ENCODE peak calls at places on chromosomes 1 and 21, in four cellular contexts. U, D, M and X are unnamed samples.
A peak's percentile ranks its signal among the peaks of the same experiment; 100 is the strongest.

GRCh38 chr1:110630770-110631663 is 24.9 kb upstream of the KCNA2 start:
- DNase-seq in U (peak; percentile 92), D (peak; percentile 88), M (peak; percentile 80), X (peak; percentile 58)

GRCh38 chr1:41626146-41626545 is 141.7 kb upstream of the EDN2 start:
- DNase-seq in U (no peak), D (peak; percentile 21), M (no peak), X (peak; percentile 62)

GRCh38 chr1:170929835-170930554 is 5.3 kb upstream of the MROH9 start:
- DNase-seq in U (peak; percentile 74), D (peak; percentile 51), M (peak; percentile 63), X (peak; percentile 45)

GRCh38 chr21:31489014-31489413 is 145.0 kb upstream of the TIAM1 start:
- DNase-seq in U (no peak), D (no peak), M (no peak), X (no peak)

GRCh38 chr1:183159960-183160359 is 26.1 kb upstream of the LAMC2 start:
- DNase-seq in U (no peak), D (no peak), M (peak; percentile 89), X (peak; percentile 99)

GRCh38 chr1:95197616-95198252 is 36.3 kb upstream of the RWDD3 start:
- DNase-seq in U (no peak), D (no peak), M (no peak), X (no peak)

GRCh38 chr1:171788696-171789095 is 7.2 kb downstream of the METTL13 start:
- DNase-seq in U (no peak), D (no peak), M (no peak), X (no peak)

GRCh38 chr1:207519505-207520399 is 23.8 kb downstream of the CR1 start:
- DNase-seq in U (peak; percentile 6), D (no peak), M (no peak), X (no peak)

GRCh38 chr21:46316708-46317324 is 6.9 kb downstream of the C21orf58 start:
- DNase-seq in U (no peak), D (no peak), M (no peak), X (no peak)

GRCh38 chr1:203915811-203916210 is 54.4 kb downstream of the SNRPE start:
- DNase-seq in U (no peak), D (no peak), M (no peak), X (no peak)

GRCh38 chr1:41672641-41673313 is 188.3 kb upstream of the EDN2 start:
- DNase-seq in U (no peak), D (no peak), M (no peak), X (no peak)

GRCh38 chr1:14300991-14301703 is 297.3 kb upstream of the KAZN start:
- DNase-seq in U (no peak), D (no peak), M (peak; percentile 60), X (no peak)

GRCh38 chr1:110062612-110063011 is 7.9 kb downstream of the ALX3 start:
- DNase-seq in U (no peak), D (no peak), M (no peak), X (no peak)

GRCh38 chr1:213148905-213149304 is 97.9 kb downstream of the RPS6KC1 start:
- DNase-seq in U (no peak), D (no peak), M (no peak), X (no peak)

GRCh38 chr1:13549521-13549920 is 34.1 kb upstream of the PDPN start:
- DNase-seq in U (peak; percentile 29), D (no peak), M (no peak), X (no peak)

GRCh38 chr1:172870901-172871606 is 179.7 kb downstream of the TNFSF18 start:
- DNase-seq in U (no peak), D (no peak), M (peak; percentile 38), X (no peak)

GRCh38 chr1:231423648-231424047 is 1.6 kb upstream of the EGLN1 start:
- DNase-seq in U (no peak), D (no peak), M (peak; percentile 34), X (no peak)

GRCh38 chr1:175158133-175158532 is 34.4 kb downstream of the KIAA0040 start:
- DNase-seq in U (peak; percentile 30), D (no peak), M (no peak), X (no peak)

GRCh38 chr1:205091043-205091740 is 6.9 kb upstream of the TMEM81 start:
- DNase-seq in U (no peak), D (no peak), M (no peak), X (no peak)

GRCh38 chr1:30659702-30660101 is 63.7 kb downstream of the MATN1 start:
- DNase-seq in U (no peak), D (no peak), M (no peak), X (no peak)

GRCh38 chr1:91308544-91308943 is 96.1 kb downstream of the HFM1 start:
- DNase-seq in U (no peak), D (no peak), M (no peak), X (no peak)

GRCh38 chr1:99849413-99849743 is 783 bp upstream of the AGL start:
- DNase-seq in U (no peak), D (no peak), M (peak; percentile 16), X (no peak)

GRCh38 chr1:2978691-2979190 is 42.5 kb upstream of the ACTRT2 start:
- DNase-seq in U (no peak), D (no peak), M (peak; percentile 1), X (no peak)

GRCh38 chr1:232538224-232538942 is 91.5 kb downstream of the SIPA1L2 start:
- DNase-seq in U (peak; percentile 79), D (peak; percentile 74), M (peak; percentile 25), X (peak; percentile 63)

GRCh38 chr1:156923565-156924477 is 3.4 kb downstream of the LRRC71 start:
- DNase-seq in U (peak; percentile 57), D (peak; percentile 48), M (no peak), X (no peak)

GRCh38 chr1:156924478-156925153 is 4.2 kb downstream of the LRRC71 start:
- DNase-seq in U (peak; percentile 63), D (peak; percentile 55), M (no peak), X (no peak)

GRCh38 chr1:156926175-156926574 is 5.7 kb downstream of the LRRC71 start:
- DNase-seq in U (no peak), D (no peak), M (peak; percentile 40), X (peak; percentile 88)

GRCh38 chr1:156927215-156928042 is 7.0 kb downstream of the LRRC71 start:
- DNase-seq in U (peak; percentile 97), D (peak; percentile 90), M (peak; percentile 88), X (peak; percentile 68)

DNA sequence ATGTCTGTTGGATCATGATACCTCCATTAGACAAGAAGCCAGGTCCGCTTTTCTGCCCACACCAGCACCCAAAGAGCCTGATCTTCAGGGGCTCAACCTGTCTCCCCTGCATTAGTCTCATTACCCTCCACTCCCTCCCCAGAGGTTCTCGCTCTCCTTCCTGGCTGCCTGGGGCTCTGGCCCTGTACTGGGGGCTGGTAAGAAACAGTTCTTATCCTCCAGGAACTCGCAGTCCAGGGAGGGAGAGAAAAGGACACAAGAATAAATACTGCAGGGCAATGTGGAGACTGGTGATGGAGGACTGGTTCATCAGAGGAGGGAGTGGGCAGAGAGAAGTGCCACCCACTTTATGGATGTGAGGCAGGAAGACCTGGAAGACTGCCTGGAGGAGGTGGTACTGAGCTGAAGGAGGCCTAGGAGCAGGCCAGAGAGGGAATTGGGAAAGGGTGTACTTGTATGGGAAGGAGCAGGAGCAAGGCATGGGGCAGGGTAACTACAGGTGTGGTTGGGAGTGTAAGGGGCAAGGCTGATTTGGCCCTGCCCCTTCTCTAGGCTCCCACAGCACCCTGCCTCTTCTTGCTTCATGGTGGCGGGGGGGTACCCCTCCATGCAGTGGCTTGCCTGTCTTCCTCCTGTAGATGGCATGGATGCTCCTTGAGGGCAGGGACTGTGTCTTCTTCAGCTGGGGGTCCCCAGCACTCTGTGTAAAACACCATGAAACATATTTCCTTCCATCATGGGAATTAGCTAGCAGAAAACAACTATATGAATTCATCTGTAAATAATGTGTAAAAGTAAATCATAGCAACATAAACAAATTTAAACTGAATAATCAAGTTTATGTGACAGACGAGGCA is 5.0 kb downstream of the LRRC71 start:
- DNase-seq in U (no peak), D (no peak), M (no peak), X (no peak)
- H3K27me3 ChIP-seq in U (peaks cover 100% of the 10 kb centered on the region), D (peaks cover 69% of the 10 kb centered on the region), M (peaks cover 95% of the 10 kb centered on the region), X (peaks cover 4% of the 10 kb centered on the region)

GRCh38 chr21:42739061-42739931 is 85.9 kb downstream of the PDE9A start:
- DNase-seq in U (no peak), D (no peak), M (no peak), X (no peak)
- H3K27ac ChIP-seq in U (no peak overlapping the region), D (no peak overlapping the region), M (peak overlapping the region; percentile 76), X (no peak overlapping the region)

GRCh38 chr1:1359668-1360468 is 1.5 kb upstream of the MXRA8 start:
- DNase-seq in U (no peak), D (no peak), M (peak; percentile 61), X (peak; percentile 46)
- H3K4me2 ChIP-seq in U (no peak overlapping the region), D (no peak overlapping the region), M (peak overlapping the region; percentile 90), X (peak overlapping the region; percentile 62)

DNA sequence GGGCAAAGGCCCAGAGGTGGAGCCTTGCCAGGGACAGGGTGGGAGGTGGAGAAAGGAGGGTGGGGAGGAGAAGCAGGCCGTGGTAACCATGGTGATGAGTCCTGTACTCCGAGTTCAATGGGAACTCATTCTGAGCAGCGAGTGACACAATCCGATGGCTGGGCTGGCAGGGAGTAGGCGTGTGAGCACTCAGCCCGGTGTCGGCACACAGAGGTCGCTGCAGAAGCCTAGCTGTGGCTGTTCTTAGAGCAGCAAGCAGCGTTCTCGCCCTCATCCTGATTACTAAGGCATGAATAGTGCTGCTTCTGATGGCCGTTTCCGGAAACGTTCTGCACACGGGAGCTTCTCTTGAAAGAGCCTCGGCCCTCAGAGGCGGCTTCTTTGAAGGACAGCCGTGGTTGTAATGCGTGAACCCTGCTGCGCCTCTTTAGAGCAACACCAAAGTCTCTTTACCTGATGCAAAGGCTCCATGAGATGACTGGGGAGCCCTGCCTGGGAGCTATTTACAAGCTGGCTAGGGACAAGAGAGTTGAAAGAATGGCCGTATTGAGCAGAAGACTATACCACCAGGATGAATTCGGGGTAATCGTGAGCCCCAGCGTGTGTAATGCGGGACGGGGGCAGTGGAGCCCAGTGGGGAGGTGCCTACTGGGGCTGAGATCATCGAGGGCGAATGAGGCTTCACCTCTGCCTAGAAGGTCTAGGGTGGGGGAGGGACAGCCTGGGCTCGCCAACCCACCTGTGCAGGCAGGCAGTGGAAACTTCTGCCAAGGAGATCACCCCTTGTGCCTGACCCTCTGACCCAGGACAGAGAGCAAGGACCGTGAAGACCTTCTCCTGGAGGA is 72.8 kb upstream of the PAX7 start:
- DNase-seq in U (peak; percentile 83), D (peak; percentile 89), M (peak; percentile 60), X (no peak)
- H3K27me3 ChIP-seq in U (peaks cover 6% of the 10 kb centered on the region), D (no peaks in the 10 kb centered on the region), M (peaks cover 42% of the 10 kb centered on the region), X (peaks cover 54% of the 10 kb centered on the region)

DNA sequence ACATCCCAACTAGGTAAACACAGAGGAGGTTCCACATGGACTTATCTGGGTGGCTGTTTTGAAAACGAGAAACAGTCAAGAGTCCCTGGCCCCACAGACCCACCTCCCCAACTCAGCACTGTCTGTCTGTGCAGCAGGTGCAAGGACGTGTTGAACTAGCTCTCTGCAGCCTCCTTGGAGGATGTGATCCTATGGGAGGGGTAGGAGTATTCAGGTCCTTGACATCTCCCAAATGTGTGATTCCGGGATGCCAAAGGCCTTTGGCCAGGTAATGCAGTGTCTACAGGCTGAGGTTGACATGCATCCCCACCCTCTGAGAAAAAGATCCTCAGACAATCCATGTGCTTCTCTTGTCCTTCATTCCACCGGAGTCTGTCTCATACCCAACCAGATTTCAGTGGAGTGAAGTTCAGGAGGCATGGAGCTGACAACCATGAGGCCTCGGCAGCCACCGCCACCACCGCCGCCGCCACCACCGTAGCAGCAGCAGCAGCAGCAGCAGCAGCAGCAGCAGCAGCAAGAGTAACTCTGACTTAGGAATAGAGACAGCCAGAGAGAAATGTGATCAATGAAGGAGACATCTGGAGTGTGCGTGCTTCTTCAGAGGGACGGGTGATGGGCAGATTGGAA is 151.6 kb upstream of the CAMK1G start:
- DNase-seq in U (no peak), D (no peak), M (no peak), X (no peak)
- H3K27ac ChIP-seq in U (peak overlapping the region; percentile 96), D (no peak overlapping the region), M (no peak overlapping the region), X (peak overlapping the region; percentile 98)

GRCh38 chr1:68788762-68789161 is 291.9 kb upstream of the DEPDC1 start:
- DNase-seq in U (no peak), D (no peak), M (no peak), X (no peak)
- H3K4me2 ChIP-seq in U (no peak overlapping the region), D (no peak overlapping the region), M (no peak overlapping the region), X (no peak overlapping the region)

GRCh38 chr1:9202240-9202870 is 32.2 kb upstream of the H6PD start:
- DNase-seq in U (no peak), D (no peak), M (no peak), X (no peak)
- H3K27me3 ChIP-seq in U (peaks cover 71% of the 10 kb centered on the region), D (peaks cover 51% of the 10 kb centered on the region), M (peaks cover 67% of the 10 kb centered on the region), X (peaks cover 30% of the 10 kb centered on the region)